ENCODE peak calls at places on chromosomes 2 and 18, in ten cellular contexts. E is endothelial cell, X is breast epithelium, R is astrocyte of the spinal cord, H is astrocyte, U is uterus, A is choroid plexus epithelial cell, V is fibroblast of mammary gland, J is foreskin keratinocyte, Q is neural crest cell. P is an unnamed sample.

GRCh38 chr2:33812707-33813106 is 213.6 kb upstream of the FAM98A start:
- DNase-seq in Q (no peak), U (no peak), X (no peak), J (no peak), H (peak), V (peak), E (no peak), R (no peak), A (no peak), P (no peak)

GRCh38 chr2:176432439-176432838 is 163.2 kb downstream of the MTX2 start:
- DNase-seq in E (no peak), Q (no peak), V (peak), J (no peak), A (no peak), H (no peak), U (no peak), R (no peak), X (no peak), P (no peak)

GRCh38 chr18:58381676-58382411 is 247.0 kb downstream of the ALPK2 start:
- DNase-seq in A (no peak), R (no peak), J (no peak), U (no peak), E (no peak), X (no peak), V (no peak), Q (no peak), H (no peak), P (no peak)

GRCh38 chr2:172081248-172082022 is 3.9 kb upstream of the DLX1 start:
- DNase-seq in J (no peak), U (no peak), V (no peak), Q (peak), R (no peak), E (peak), H (no peak), A (no peak), X (no peak), P (no peak)

GRCh38 chr18:58316943-58317342 is 272.9 kb downstream of the NEDD4L start:
- DNase-seq in A (peak), X (no peak), U (no peak), H (no peak), J (no peak), E (no peak), R (peak), V (no peak), Q (no peak), P (no peak)

GRCh38 chr2:15142069-15142689 is 419.0 kb downstream of the NBAS start:
- DNase-seq in E (peak), H (no peak), J (peak), X (peak), U (no peak), A (no peak), Q (no peak), R (no peak), V (no peak), P (no peak)

GRCh38 chr18:1036926-1037325 is 132.3 kb downstream of the ADCYAP1 start:
- DNase-seq in R (no peak), Q (no peak), X (no peak), A (no peak), E (no peak), U (no peak), J (no peak), V (no peak), H (no peak), P (no peak)

GRCh38 chr18:62249478-62250097 is 62.5 kb downstream of the RELCH start:
- DNase-seq in Q (peak), A (peak), R (peak), X (peak), E (peak), H (peak), U (peak), V (peak), J (peak), P (peak)

GRCh38 chr18:26655614-26656400 is 107.5 kb upstream of the KCTD1 start:
- DNase-seq in V (peak), J (peak), E (peak), R (peak), A (peak), Q (peak), U (peak), H (peak), X (peak), P (peak)

GRCh38 chr2:138395565-138396306 is 105.8 kb upstream of the SPOPL start:
- DNase-seq in H (peak), J (peak), V (peak), A (peak), Q (no peak), U (no peak), E (no peak), R (peak), X (peak), P (no peak)

GRCh38 chr2:14634885-14635871 is 2.7 kb downstream of the LRATD1 start:
- DNase-seq in R (peak), X (peak), E (peak), U (peak), J (peak), V (peak), H (peak), Q (peak), A (peak), P (peak)

GRCh38 chr2:176652300-176653182 is 383.3 kb downstream of the MTX2 start:
- DNase-seq in U (no peak), J (peak), A (peak), E (no peak), H (peak), Q (no peak), V (peak), R (peak), X (no peak), P (no peak)

GRCh38 chr2:238841542-238842181 is 6.2 kb upstream of the TWIST2 start:
- DNase-seq in Q (no peak), A (no peak), V (no peak), R (no peak), X (no peak), H (peak), E (no peak), U (no peak), J (peak), P (no peak)

GRCh38 chr2:212181646-212182045 is 357.0 kb downstream of the ERBB4 start:
- DNase-seq in E (no peak), Q (no peak), X (no peak), J (no peak), U (no peak), A (peak), R (peak), H (peak), V (no peak), P (no peak)

GRCh38 chr2:198465970-198466369 is 661.6 kb downstream of the PLCL1 start:
- DNase-seq in E (no peak), X (no peak), R (no peak), A (no peak), H (no peak), J (no peak), Q (no peak), U (no peak), V (no peak), P (no peak)

GRCh38 chr2:198476007-198476406 is 671.6 kb downstream of the PLCL1 start:
- DNase-seq in Q (no peak), J (no peak), X (no peak), R (no peak), A (no peak), H (no peak), V (no peak), U (no peak), E (no peak), P (no peak)

DNA sequence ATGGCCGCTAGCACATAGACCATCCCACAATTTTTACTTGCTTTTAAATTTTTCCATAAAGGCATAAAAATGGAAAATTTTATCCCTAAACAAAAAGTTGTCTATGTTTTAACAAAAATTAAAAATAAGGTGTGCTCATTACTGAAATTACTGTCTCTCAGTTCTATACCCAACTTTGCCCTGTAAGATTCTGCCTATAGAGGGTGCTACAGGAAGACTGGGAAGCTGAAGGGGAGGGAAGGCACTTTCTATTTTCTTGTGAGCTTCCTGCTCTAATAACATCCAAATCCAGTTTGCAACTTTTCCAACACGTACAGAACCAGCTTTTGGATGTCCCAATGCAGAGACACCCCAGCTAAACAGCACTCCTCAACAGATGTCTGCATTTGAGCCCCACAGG is 666.9 kb downstream of the PLCL1 start:
- DNase-seq in U (no peak), H (no peak), E (no peak), X (no peak), Q (no peak), A (no peak), V (no peak), J (peak), R (no peak), P (no peak)
- TF ChIP-seq CTCF in U (no peak), H (no peak), E (peak), X (no peak), Q (peak), A (no peak), V (no peak), J (peak), R (no peak), P (no peak)

DNA sequence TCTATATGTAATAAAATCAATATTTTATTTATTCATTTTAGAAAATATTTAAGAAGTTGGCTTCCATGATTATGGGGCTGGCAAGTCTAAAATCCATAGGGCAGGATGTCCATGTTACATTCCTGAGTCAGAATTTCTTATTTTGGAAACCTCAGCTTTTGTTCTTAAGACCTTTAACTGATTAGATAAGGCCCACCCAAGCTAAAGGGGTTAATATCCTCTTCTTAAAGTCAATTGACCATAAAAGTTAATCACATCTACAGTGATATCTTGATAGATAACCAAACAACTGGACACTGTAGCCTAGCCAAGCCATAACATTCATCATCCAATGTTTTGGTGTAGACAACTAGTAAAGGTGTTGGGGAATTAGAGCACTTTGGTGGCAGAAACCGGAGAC is 1035.4 kb upstream of the ZEB2 start:
- DNase-seq in U (no peak), A (no peak), Q (no peak), R (no peak), E (no peak), J (no peak), H (no peak), V (no peak), X (no peak), P (no peak)
- TF ChIP-seq CTCF in U (no peak), A (no peak), Q (no peak), R (no peak), E (no peak), J (no peak), H (no peak), V (no peak), X (no peak), P (no peak)

GRCh38 chr2:219522111-219523030 is 8.1 kb downstream of the ASIC4 start:
- DNase-seq in V (peak), U (peak), H (peak), J (peak), E (peak), X (no peak), Q (peak), A (peak), R (peak), P (no peak)

GRCh38 chr2:219519526-219519916 is 5.2 kb downstream of the ASIC4 start:
- DNase-seq in R (no peak), Q (no peak), V (no peak), X (no peak), E (no peak), H (no peak), A (no peak), U (no peak), J (no peak), P (no peak)

GRCh38 chr2:219523031-219523671 is 8.9 kb downstream of the ASIC4 start:
- DNase-seq in H (no peak), A (peak), V (no peak), Q (no peak), R (no peak), X (no peak), J (no peak), E (no peak), U (no peak), P (no peak)

GRCh38 chr2:219520079-219520478 is 5.8 kb downstream of the ASIC4 start:
- DNase-seq in H (no peak), E (no peak), A (no peak), V (no peak), J (no peak), U (no peak), Q (no peak), X (no peak), R (no peak), P (no peak)

DNA sequence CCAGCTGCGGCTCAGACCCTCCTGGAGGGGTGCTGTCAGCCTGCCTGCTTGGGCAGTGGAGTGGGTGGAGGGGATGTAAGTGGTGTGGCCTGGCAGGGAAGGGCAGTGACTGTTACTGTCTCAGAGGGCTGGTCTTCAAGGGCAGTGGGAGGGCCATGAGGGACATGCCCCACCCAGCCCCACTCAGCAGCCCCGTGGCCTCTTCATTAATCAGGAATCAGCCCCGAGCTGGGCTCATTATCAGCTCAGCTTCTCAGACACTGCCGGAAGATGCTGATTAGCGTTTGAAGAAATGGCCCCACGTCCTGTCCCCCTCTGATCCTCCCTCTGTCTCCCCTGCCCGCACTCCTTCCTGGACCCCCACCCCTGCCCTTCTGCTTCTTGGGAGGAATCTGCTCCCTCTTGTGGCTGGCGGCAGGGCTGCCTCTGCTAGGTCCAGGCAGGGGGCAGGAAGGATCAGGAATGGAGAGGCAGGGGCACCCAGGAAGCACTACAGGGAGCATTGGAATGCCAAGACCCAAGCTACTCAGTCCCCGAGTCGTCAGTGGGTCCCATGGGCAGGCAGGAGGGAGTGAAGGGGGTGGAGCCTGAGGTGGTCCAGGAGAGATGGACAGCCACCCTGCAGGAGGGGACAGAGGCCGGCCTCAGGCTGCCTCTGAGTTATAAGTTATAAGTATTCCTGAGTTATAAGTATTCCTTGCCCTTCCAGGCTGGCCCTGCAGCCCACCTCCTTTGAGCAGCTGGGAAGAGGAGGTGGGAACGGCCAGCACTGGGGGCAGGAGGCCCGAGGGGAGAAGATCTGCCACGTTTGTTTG is 7.0 kb downstream of the ASIC4 start:
- DNase-seq in A (peak), V (peak), R (peak), U (no peak), H (no peak), X (no peak), E (peak), J (no peak), Q (no peak), P (no peak)
- TF ChIP-seq CTCF in A (peak), V (peak), R (peak), U (peak), H (peak), X (peak), E (peak), J (peak), Q (peak), P (peak)

GRCh38 chr2:28340312-28341202 is 52.1 kb upstream of the FOSL2 start:
- DNase-seq in Q (no peak), U (no peak), H (no peak), V (no peak), R (no peak), A (no peak), E (no peak), J (no peak), X (no peak), P (no peak)
- TF ChIP-seq CTCF in Q (no peak), U (no peak), H (no peak), V (peak), R (peak), A (peak), E (no peak), J (no peak), X (no peak), P (no peak)

GRCh38 chr2:1136807-1137663 is 186.4 kb downstream of the SNTG2 start:
- DNase-seq in R (no peak), H (no peak), E (no peak), V (no peak), J (no peak), Q (no peak), A (no peak), X (no peak), U (no peak), P (no peak)

GRCh38 chr2:1134629-1135028 is 184.0 kb downstream of the SNTG2 start:
- DNase-seq in A (no peak), V (no peak), H (no peak), U (no peak), E (no peak), Q (no peak), J (no peak), X (no peak), R (no peak), P (no peak)

GRCh38 chr2:1132328-1132964 is 181.8 kb downstream of the SNTG2 start:
- DNase-seq in V (no peak), J (no peak), A (no peak), X (no peak), Q (no peak), E (no peak), R (no peak), H (no peak), U (no peak), P (no peak)

GRCh38 chr2:1137992-1138391 is 187.3 kb downstream of the SNTG2 start:
- DNase-seq in V (no peak), J (no peak), R (no peak), Q (no peak), E (no peak), U (no peak), X (no peak), H (no peak), A (no peak), P (no peak)

GRCh38 chr2:1136071-1136470 is 185.4 kb downstream of the SNTG2 start:
- DNase-seq in H (no peak), Q (no peak), J (no peak), A (peak), U (no peak), V (peak), X (no peak), E (no peak), R (no peak), P (no peak)
- TF ChIP-seq CTCF in H (peak), Q (peak), J (no peak), A (peak), U (no peak), V (peak), X (no peak), E (no peak), R (peak), P (peak)

GRCh38 chr18:31825772-31826171 is 65.1 kb upstream of the SLC25A52 start:
- DNase-seq in A (no peak), Q (no peak), X (no peak), E (no peak), U (no peak), J (no peak), R (no peak), V (no peak), H (no peak), P (no peak)

GRCh38 chr18:31821452-31822171 is 60.9 kb upstream of the SLC25A52 start:
- DNase-seq in H (no peak), X (no peak), A (no peak), R (no peak), E (peak), J (no peak), U (no peak), V (no peak), Q (no peak), P (no peak)

GRCh38 chr18:31819106-31819924 is 58.6 kb upstream of the SLC25A52 start:
- DNase-seq in A (peak), U (no peak), H (peak), Q (no peak), R (peak), E (no peak), V (peak), X (no peak), J (peak), P (no peak)

GRCh38 chr18:31819925-31820229 is 59.2 kb upstream of the SLC25A52 start:
- DNase-seq in E (no peak), U (no peak), V (no peak), Q (no peak), A (no peak), X (no peak), H (no peak), R (no peak), J (no peak), P (no peak)
- TF ChIP-seq CTCF in E (peak), U (no peak), V (no peak), Q (peak), A (no peak), X (no peak), H (no peak), R (no peak), J (no peak), P (no peak)

DNA sequence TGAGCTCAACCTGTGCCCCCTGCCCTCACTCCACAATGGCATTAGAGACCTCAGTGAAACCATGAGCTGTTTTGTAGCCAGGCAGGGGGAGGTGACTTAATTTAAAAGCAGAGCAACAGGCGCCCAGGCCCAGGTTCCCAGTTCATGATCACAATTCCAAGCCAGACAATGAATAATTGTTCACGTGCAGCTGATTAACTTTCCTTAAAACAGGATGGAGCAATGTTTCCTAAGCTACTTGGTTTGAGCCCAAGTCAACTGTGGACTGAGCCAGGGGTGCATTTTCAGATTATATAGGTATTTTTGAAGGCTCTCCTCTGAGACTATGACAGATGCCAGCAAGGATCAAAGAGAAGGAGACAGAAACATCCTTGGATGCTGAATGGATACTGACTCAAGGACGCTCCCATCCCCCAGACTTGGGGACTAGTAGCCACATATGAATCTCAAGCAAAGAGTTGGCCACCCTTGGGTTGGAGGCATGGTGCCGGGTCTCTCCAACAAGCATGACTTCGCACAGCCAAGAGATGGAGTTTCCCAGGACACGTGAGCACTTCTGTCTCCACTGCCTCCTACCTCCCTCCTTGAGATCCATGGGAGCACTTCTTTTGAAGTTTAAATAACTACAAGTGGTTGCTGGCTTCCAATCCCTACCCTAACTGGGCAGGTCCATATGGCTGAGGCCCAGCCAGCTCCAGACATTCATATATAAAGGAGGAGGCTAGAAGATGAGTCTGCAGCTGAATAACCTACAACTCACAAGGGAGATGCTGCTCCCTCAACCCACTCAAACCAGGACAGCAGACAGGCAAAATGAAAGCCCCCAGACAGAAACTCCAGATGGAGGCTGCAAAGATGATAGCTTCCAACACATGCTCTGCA is 12.7 kb downstream of the SMAD7 start:
- DNase-seq in Q (no peak), A (no peak), U (no peak), V (no peak), X (no peak), H (no peak), E (no peak), J (no peak), R (no peak), P (no peak)
- TF ChIP-seq CTCF in Q (no peak), A (no peak), U (no peak), V (no peak), X (no peak), H (no peak), E (no peak), J (no peak), R (no peak), P (no peak)

P was measured in progenitor cell of endocrine pancreas.